ENCODE peak calls at places on chromosome 4, in eight cellular contexts. R, B, M, C, X, J, Y and O are unnamed samples.

GRCh38 chr4:101037249-101037648 is 310.1 kb downstream of the PPP3CA start:
- DNase-seq in C (no peak), X (no peak), J (no peak), Y (no peak), R (peak; percentile 54), M (no peak), B (no peak), O (no peak)

GRCh38 chr4:2938906-2939305 is 24.3 kb downstream of the NOP14 start:
- DNase-seq in X (no peak), R (no peak), J (no peak), C (no peak), Y (no peak), M (no peak), B (peak; percentile 2), O (peak; percentile 55)

GRCh38 chr4:107037188-107037587 is 1.1 kb upstream of the DKK2 start:
- DNase-seq in M (peak; percentile 81), B (peak; percentile 32), C (peak; percentile 22), J (no peak), Y (peak; percentile 73), X (peak; percentile 7), R (no peak), O (peak; percentile 79)

GRCh38 chr4:109810580-109811387 is 4.8 kb upstream of the GAR1 start:
- DNase-seq in Y (no peak), X (no peak), R (no peak), C (no peak), M (no peak), J (no peak), B (no peak), O (no peak)

GRCh38 chr4:87123241-87123640 is 97.2 kb downstream of the KLHL8 start:
- DNase-seq in M (no peak), J (no peak), X (no peak), B (no peak), C (no peak), R (no peak), Y (no peak), O (no peak)

GRCh38 chr4:166065324-166065723 is 192.3 kb downstream of the TLL1 start:
- DNase-seq in X (no peak), C (no peak), J (no peak), Y (no peak), B (no peak), M (no peak), R (no peak), O (no peak)

GRCh38 chr4:33494150-33494549 is 2750.2 kb downstream of the ARAP2 start:
- DNase-seq in X (no peak), C (no peak), B (no peak), M (no peak), Y (no peak), J (no peak), R (no peak), O (no peak)

GRCh38 chr4:83219344-83219990 is 65.1 kb downstream of the COQ2 start:
- DNase-seq in Y (peak; percentile 31), B (no peak), M (no peak), C (no peak), J (no peak), R (no peak), X (peak; percentile 35), O (no peak)

GRCh38 chr4:53281438-53281837 is 84.4 kb downstream of the SCFD2 start:
- DNase-seq in J (no peak), B (no peak), Y (no peak), C (no peak), M (no peak), R (no peak), X (no peak), O (no peak)

GRCh38 chr4:101331017-101331416 is 16.3 kb downstream of the PPP3CA start:
- DNase-seq in X (no peak), J (no peak), R (no peak), C (no peak), Y (peak; percentile 26), B (no peak), M (no peak), O (no peak)

GRCh38 chr4:86250006-86250405 is 109.8 kb downstream of the MAPK10 start:
- DNase-seq in M (no peak), J (no peak), X (no peak), Y (peak; percentile 44), B (no peak), C (no peak), R (no peak), O (no peak)

GRCh38 chr4:185656467-185656890 is 121.2 kb upstream of the PDLIM3 start:
- DNase-seq in B (no peak), J (no peak), Y (peak; percentile 59), X (no peak), C (peak; percentile 37), M (peak; percentile 42), R (no peak), O (peak; percentile 87)

GRCh38 chr4:64724689-64725088 is 315.4 kb upstream of the TECRL start:
- DNase-seq in X (no peak), B (no peak), J (no peak), C (no peak), M (no peak), Y (no peak), R (no peak), O (no peak)

GRCh38 chr4:30929649-30930048 is 209.5 kb downstream of the PCDH7 start:
- DNase-seq in C (no peak), R (no peak), B (no peak), Y (no peak), J (no peak), M (no peak), X (no peak), O (no peak)

GRCh38 chr4:76997454-76997853 is 47.9 kb downstream of the SEPTIN11 start:
- DNase-seq in J (no peak), B (no peak), C (no peak), M (no peak), R (no peak), X (no peak), Y (no peak), O (no peak)

GRCh38 chr4:80265571-80266266 is 745 bp upstream of the FGF5 start:
- DNase-seq in Y (peak; percentile 95), M (peak; percentile 52), C (no peak), R (no peak), X (no peak), B (no peak), J (peak; percentile 51), O (no peak)
- H3K4me3 ChIP-seq in Y (peak overlapping the region; percentile 99), M (peak overlapping the region; percentile 48), C (peak overlapping the region; percentile 39), R (no peak overlapping the region), X (no peak overlapping the region), B (no peak overlapping the region), J (peak overlapping the region; percentile 63), O (peak overlapping the region; percentile 59)

GRCh38 chr4:4784379-4784778 is 75.1 kb upstream of the MSX1 start:
- DNase-seq in R (no peak), Y (no peak), J (no peak), M (no peak), B (no peak), C (no peak), X (no peak), O (peak; percentile 38)

GRCh38 chr4:4780634-4781287 is 78.7 kb upstream of the MSX1 start:
- DNase-seq in C (no peak), B (no peak), X (no peak), M (no peak), J (peak; percentile 27), R (no peak), Y (peak; percentile 87), O (peak; percentile 73)

GRCh38 chr4:4782969-4783368 is 76.5 kb upstream of the MSX1 start:
- DNase-seq in J (no peak), R (no peak), B (no peak), Y (peak; percentile 94), X (no peak), M (no peak), C (no peak), O (no peak)

GRCh38 chr4:4783847-4784246 is 75.6 kb upstream of the MSX1 start:
- DNase-seq in Y (no peak), J (no peak), C (no peak), X (no peak), R (no peak), B (no peak), M (no peak), O (no peak)

DNA sequence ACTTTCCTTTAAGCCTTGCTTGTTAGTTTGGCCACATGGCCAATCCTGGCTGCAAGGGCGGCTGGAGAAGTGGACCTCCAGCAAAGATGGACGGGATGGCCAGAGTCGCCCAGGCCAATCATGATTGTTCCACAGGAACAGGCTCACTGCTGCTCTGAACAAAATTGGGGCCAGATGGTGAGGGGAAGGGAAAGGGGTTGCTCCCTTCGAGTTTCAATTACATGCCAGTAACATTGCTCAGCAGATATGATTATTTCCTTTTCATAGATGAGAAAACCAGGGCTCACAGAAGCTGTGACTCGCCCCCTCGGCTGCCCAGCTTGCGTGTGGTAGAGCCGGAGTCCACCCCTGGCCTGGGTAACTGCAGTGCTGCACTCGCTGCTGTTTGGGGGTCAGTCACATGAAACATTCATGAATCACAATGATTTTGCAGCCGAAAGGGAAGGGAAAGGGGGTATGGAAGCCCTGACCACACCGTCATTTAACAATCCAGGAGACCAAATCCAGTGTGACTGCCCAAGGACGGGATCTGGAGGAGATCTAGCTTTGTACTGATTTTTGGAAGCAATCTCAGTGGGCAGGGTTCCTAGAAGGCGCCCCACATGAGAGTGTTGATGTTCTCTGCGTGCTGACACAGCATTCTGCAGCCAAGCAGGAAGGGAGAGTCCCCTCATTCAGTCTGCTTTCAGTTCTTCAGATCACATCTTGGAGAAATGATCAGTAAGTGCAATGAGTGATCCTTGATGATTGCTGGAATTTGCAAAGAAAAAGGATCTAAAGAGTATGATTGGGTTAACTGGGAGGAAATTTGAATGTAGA is 77.3 kb upstream of the MSX1 start:
- DNase-seq in R (no peak), X (no peak), B (no peak), C (no peak), Y (peak; percentile 80), M (no peak), J (peak; percentile 24), O (peak; percentile 66)
- H3K9me3 ChIP-seq in R (no peaks in the 10 kb centered on the region), X (no peaks in the 10 kb centered on the region), B (no peaks in the 10 kb centered on the region), C (no peaks in the 10 kb centered on the region), Y (no peaks in the 10 kb centered on the region), M (no peaks in the 10 kb centered on the region), J (no peaks in the 10 kb centered on the region), O (no peaks in the 10 kb centered on the region)

DNA sequence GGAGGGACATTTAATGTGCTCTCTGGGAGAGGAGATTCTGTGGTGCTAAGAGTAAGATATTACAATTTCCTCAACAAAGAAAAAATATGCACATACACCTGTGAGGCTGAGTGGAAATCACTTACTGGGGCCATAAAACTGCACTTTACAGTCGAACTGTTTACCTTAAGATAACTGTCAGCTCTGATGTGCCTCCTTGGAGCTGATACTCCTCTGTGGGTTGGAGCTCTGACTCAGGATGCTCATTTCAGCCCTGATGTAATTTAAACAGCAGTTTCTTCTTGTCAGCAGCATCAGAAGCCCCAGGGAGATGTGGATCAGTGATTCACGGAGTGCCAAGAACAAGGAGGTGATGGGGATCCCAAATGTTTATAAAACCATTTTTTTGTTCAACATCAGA is 241.9 kb upstream of the SFRP2 start:
- DNase-seq in J (no peak), Y (peak; percentile 64), C (no peak), B (no peak), M (peak; percentile 55), R (no peak), X (peak; percentile 8), O (no peak)
- H3K27ac ChIP-seq in J (no peak overlapping the region), Y (no peak overlapping the region), C (no peak overlapping the region), B (no peak overlapping the region), M (no peak overlapping the region), R (no peak overlapping the region), X (no peak overlapping the region), O (no peak overlapping the region)

DNA sequence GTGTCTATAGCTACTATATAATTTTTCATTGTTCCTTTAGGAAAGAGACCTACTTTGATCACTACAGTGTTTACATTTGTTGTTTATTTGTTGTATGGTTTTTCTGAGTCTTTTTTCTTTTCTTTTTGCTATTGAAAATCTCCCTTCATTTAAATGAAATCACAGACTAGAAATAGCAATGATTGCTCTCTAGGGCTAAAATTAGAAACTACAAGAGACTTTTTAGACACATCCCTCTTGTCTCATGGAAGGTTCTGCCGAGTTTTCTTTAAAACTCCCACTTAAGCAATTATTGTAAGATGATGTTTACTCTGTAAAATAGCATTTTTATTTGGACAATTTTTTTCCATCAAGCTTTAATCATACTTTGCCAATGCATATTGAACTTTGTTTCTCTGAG is 136.6 kb downstream of the PALLD start:
- DNase-seq in C (no peak), J (no peak), R (no peak), M (no peak), Y (no peak), B (no peak), X (no peak), O (no peak)
- H3K4me3 ChIP-seq in C (no peak overlapping the region), J (peak overlapping the region; percentile 8), R (peak overlapping the region; percentile 65), M (peak overlapping the region; percentile 73), Y (no peak overlapping the region), B (no peak overlapping the region), X (no peak overlapping the region), O (no peak overlapping the region)